ENCODE peak calls at places on chromosomes 6 and 20, in nine cellular contexts. W is kidney epithelial cell, X is IMR-90, L is AG09309, C is colonic mucosa, P is AG10803, A is choroid plexus epithelial cell, N is endothelial cell of umbilical vein, Q is K562. T is an unnamed sample.

GRCh38 chr6:47135772-47136171 is 93.6 kb upstream of the ADGRF1 start:
- DNase-seq in A (peak; percentile 90), Q (peak; percentile 44), N (peak; percentile 98), C (no peak), W (peak; percentile 94), P (peak; percentile 78), X (peak; percentile 93), L (peak; percentile 68), T (no peak)

GRCh38 chr6:38784506-38785235 is 69.6 kb downstream of the DNAH8 start:
- DNase-seq in A (peak; percentile 22), P (no peak), X (no peak), N (peak; percentile 16), W (no peak), C (no peak), Q (no peak), L (no peak), T (no peak)

GRCh38 chr20:1331101-1331500 is 2.2 kb upstream of the SDCBP2 start:
- DNase-seq in Q (no peak), P (no peak), A (no peak), C (peak; percentile 16), X (no peak), N (no peak), L (no peak), W (no peak), T (no peak)

GRCh38 chr6:29552512-29553051 is 7.0 kb downstream of the UBD start:
- DNase-seq in C (no peak), N (peak; percentile 77), P (peak; percentile 66), W (no peak), X (peak; percentile 79), A (peak; percentile 91), Q (peak; percentile 28), L (peak; percentile 43), T (no peak)

GRCh38 chr20:46784450-46785127 is 75.1 kb downstream of the SLC2A10 start:
- DNase-seq in Q (no peak), C (no peak), N (no peak), X (peak; percentile 63), A (peak; percentile 74), L (peak; percentile 14), W (no peak), P (peak; percentile 58), T (no peak)

GRCh38 chr20:1388706-1389483 is 4.0 kb downstream of the FKBP1A start:
- DNase-seq in A (no peak), C (no peak), X (no peak), W (no peak), P (peak; percentile 47), N (peak; percentile 34), Q (no peak), L (no peak), T (no peak)

GRCh38 chr6:168730931-168731716 is 290.1 kb downstream of the SMOC2 start:
- DNase-seq in L (no peak), N (no peak), P (no peak), Q (no peak), C (no peak), X (no peak), A (no peak), W (no peak), T (no peak)

GRCh38 chr20:15930324-15931305 is 642.6 kb downstream of the KIF16B start:
- DNase-seq in Q (no peak), A (peak; percentile 72), X (peak; percentile 39), N (peak; percentile 54), C (no peak), P (peak; percentile 50), L (peak; percentile 5), W (no peak), T (peak; percentile 73)

DNA sequence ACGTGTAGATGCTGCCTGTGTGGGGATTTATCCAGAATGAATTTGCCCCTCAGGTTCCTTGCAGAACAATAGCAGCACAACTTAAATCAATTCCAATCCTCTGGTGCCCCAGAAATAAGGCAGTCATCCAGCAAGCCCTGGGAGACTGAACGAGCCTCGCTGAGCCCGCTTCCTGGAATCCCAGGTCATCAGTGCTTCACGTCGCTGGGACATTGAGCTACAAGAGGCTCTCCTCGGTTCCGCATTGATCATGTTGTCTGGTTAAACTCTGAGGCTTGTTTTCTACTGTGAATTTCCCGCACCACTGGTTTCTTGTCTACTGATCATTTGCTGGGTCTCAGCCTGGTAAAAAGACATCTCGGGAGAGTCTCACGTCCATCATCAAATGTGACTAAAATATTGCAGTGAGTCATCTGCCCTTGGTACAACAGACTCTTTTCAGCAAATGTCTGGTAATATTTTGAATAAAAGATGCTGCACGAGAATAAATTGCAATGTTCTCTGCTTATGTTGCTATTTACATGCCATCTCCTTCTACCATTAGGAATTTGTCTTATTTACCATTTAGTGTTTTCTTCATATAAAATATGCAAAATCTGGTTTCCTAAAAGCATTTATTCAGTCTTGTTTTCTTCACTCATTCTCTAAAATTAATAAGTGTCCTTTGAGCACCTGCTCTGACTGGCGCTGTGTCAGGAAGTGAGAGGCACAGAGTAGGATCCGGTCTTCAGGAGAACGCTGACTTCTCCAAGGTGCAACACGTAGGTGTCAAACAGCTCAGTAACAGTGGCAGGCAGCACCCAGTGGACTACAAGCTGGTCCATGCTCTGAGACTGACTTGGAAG is 569.3 kb downstream of the QKI start:
- DNase-seq in X (no peak), W (no peak), A (no peak), Q (no peak), C (no peak), L (no peak), P (no peak), N (no peak), T (no peak)
- H3K4me3 ChIP-seq in X (no peak overlapping the region), W (no peak overlapping the region), A (no peak overlapping the region), Q (no peak overlapping the region), C (no peak overlapping the region), L (no peak overlapping the region), P (no peak overlapping the region), N (no peak overlapping the region), T (no peak overlapping the region)

GRCh38 chr6:145962581-145962980 is 1.6 kb downstream of the SHPRH start:
- DNase-seq in W (no peak), Q (no peak), N (no peak), P (no peak), A (no peak), X (no peak), L (no peak), C (no peak), T (no peak)
- H3K4me3 ChIP-seq in W (no peak overlapping the region), Q (peak overlapping the region; percentile 74), N (peak overlapping the region; percentile 78), P (peak overlapping the region; percentile 93), A (no peak overlapping the region), X (no peak overlapping the region), L (no peak overlapping the region), C (peak overlapping the region; percentile 78), T (no peak overlapping the region)

GRCh38 chr20:38671701-38672292 is 52.5 kb upstream of the SLC32A1 start:
- DNase-seq in W (no peak), L (no peak), Q (no peak), N (no peak), C (no peak), A (no peak), X (no peak), P (no peak), T (no peak)

GRCh38 chr20:38673731-38674177 is 50.5 kb upstream of the SLC32A1 start:
- DNase-seq in A (peak; percentile 14), W (no peak), N (peak; percentile 39), X (no peak), L (no peak), C (no peak), P (no peak), Q (peak; percentile 49), T (no peak)

GRCh38 chr20:38672504-38672903 is 51.8 kb upstream of the SLC32A1 start:
- DNase-seq in W (no peak), N (no peak), P (no peak), A (no peak), Q (no peak), C (no peak), X (no peak), L (no peak), T (no peak)

GRCh38 chr20:38674178-38675133 is 49.8 kb upstream of the SLC32A1 start:
- DNase-seq in C (peak; percentile 49), W (no peak), N (peak; percentile 64), L (no peak), Q (peak; percentile 98), P (peak; percentile 45), X (peak; percentile 47), A (peak; percentile 62), T (peak; percentile 16)

DNA sequence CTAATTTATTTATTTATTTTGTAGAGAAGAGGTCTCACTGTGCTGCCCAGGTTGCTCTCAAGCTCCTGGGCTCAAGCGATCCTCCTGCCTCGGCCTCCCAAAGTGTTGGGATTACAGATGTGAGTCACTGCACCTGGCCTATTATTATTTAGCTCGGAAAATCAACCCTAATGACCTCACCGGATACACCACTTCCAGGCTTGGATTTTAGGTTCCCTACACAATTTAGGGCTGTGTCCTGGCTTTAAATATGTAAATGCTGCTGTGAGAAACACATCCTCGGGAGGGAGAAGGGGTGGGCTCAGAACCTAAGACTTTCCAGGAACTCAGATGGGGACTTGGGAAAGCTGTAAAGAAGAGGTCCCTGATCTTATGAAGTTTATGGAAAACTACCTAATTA is 51.0 kb upstream of the SLC32A1 start:
- DNase-seq in C (no peak), X (no peak), W (no peak), P (no peak), Q (no peak), N (no peak), L (no peak), A (no peak), T (no peak)
- H3K4me3 ChIP-seq in C (peak overlapping the region; percentile 46), X (no peak overlapping the region), W (no peak overlapping the region), P (no peak overlapping the region), Q (peak overlapping the region; percentile 64), N (peak overlapping the region; percentile 60), L (no peak overlapping the region), A (no peak overlapping the region), T (no peak overlapping the region)

GRCh38 chr6:5763871-5764270 is 242.9 kb downstream of the NRN1 start:
- DNase-seq in L (no peak), W (peak; percentile 51), Q (no peak), X (peak; percentile 8), N (no peak), P (peak; percentile 6), C (no peak), A (peak; percentile 22), T (no peak)

GRCh38 chr6:5766260-5766659 is 240.5 kb downstream of the NRN1 start:
- DNase-seq in Q (no peak), W (no peak), C (no peak), A (peak; percentile 18), P (peak; percentile 8), X (no peak), N (no peak), L (no peak), T (no peak)

GRCh38 chr6:5763407-5763806 is 243.3 kb downstream of the NRN1 start:
- DNase-seq in X (peak; percentile 31), W (no peak), N (no peak), P (peak; percentile 23), C (no peak), L (no peak), Q (no peak), A (peak; percentile 12), T (no peak)

GRCh38 chr6:5765141-5765760 is 241.5 kb downstream of the NRN1 start:
- DNase-seq in L (no peak), C (no peak), N (no peak), A (no peak), W (no peak), P (no peak), Q (no peak), X (no peak), T (no peak)

DNA sequence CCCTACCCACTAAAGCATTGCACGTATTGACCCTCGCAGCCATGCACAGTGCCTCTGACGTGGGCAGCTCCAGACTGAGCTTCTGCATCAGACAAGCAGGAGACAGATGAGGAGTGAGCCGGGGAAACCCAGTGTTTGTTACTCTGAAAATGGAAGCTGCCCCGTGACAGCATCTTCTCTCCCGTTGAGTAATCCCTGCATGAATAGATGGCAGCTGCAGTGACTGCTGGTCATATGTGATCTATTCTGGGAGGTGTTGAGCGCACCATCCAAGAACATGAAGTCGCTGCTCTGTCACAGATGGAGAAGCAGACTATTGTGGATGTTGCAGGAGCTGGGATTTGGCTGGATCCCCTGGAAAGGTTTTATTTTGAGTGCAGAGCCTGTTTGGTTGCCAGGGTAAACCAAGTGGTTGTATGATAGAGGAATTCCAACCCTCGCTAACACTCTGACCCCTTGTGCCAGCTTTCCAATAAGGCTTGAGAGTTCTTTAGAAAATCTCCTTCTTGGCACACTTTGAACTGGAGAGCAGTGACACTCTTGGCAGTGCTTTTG is 242.2 kb downstream of the NRN1 start:
- DNase-seq in A (peak; percentile 4), L (no peak), Q (no peak), X (peak; percentile 78), C (no peak), N (no peak), W (no peak), P (peak; percentile 68), T (no peak)
- H3K4me3 ChIP-seq in A (no peak overlapping the region), L (no peak overlapping the region), Q (no peak overlapping the region), X (no peak overlapping the region), C (no peak overlapping the region), N (no peak overlapping the region), W (no peak overlapping the region), P (peak overlapping the region; percentile 20), T (no peak overlapping the region)

T was measured in adrenal gland.